ENCODE peak calls at places on chromosome 14, in eight cellular contexts. One of them, this sample, is unnamed.

GRCh38 chr14:36654185-36655053 is 7.2 kb upstream of the PAX9 start:
- DNase-seq in SHP77: no peak
- DNase-seq in AG09309: no peak
- DNase-seq in COR-L47: no peak
- DNase-seq in stimulated activated effector memory CD8-positive, alpha-beta T cell treated with anti-CD3 and anti-CD28 coated beads, Interleukin-12 subunit alpha, Interleukin-12 subunit beta, amount 100 ng/mL, for 72 hours: no peak
- DNase-seq in NCI-H2081: no peak
- DNase-seq in activated T-helper 2 cell treated with anti-CD3 and anti-CD28 coated beads, Interferon-gamma antibody, Interleukin-2, Interleukin-4, amounts not matched to agents 10 μg/mL and 5 μg/mL and 100 μg/mL, durations not matched to agents 14 hours and 24 hours and 36 hours: no peak
- DNase-seq in activated T-cell treated with anti-CD3 and anti-CD28 coated beads, Interleukin-2, amount 50 U/mL, for 1 hour: no peak
- DNase-seq in this sample: no peak

GRCh38 chr14:61322799-61323290 is 1.5 kb downstream of the PRKCH start:
- DNase-seq in SHP77: no peak
- DNase-seq in AG09309: no peak
- DNase-seq in COR-L47: no peak
- DNase-seq in stimulated activated effector memory CD8-positive, alpha-beta T cell treated with anti-CD3 and anti-CD28 coated beads, Interleukin-12 subunit alpha, Interleukin-12 subunit beta, amount 100 ng/mL, for 72 hours: no peak
- DNase-seq in NCI-H2081: no peak
- DNase-seq in activated T-helper 2 cell treated with anti-CD3 and anti-CD28 coated beads, Interferon-gamma antibody, Interleukin-2, Interleukin-4, amounts not matched to agents 10 μg/mL and 5 μg/mL and 100 μg/mL, durations not matched to agents 14 hours and 24 hours and 36 hours: no peak
- DNase-seq in activated T-cell treated with anti-CD3 and anti-CD28 coated beads, Interleukin-2, amount 50 U/mL, for 1 hour: peak; percentile 64
- DNase-seq in this sample: no peak

GRCh38 chr14:33556382-33557121 is 394.3 kb downstream of the EGLN3 start:
- DNase-seq in SHP77: no peak
- DNase-seq in AG09309: no peak
- DNase-seq in COR-L47: no peak
- DNase-seq in stimulated activated effector memory CD8-positive, alpha-beta T cell treated with anti-CD3 and anti-CD28 coated beads, Interleukin-12 subunit alpha, Interleukin-12 subunit beta, amount 100 ng/mL, for 72 hours: no peak
- DNase-seq in NCI-H2081: no peak
- DNase-seq in activated T-helper 2 cell treated with anti-CD3 and anti-CD28 coated beads, Interferon-gamma antibody, Interleukin-2, Interleukin-4, amounts not matched to agents 10 μg/mL and 5 μg/mL and 100 μg/mL, durations not matched to agents 14 hours and 24 hours and 36 hours: no peak
- DNase-seq in activated T-cell treated with anti-CD3 and anti-CD28 coated beads, Interleukin-2, amount 50 U/mL, for 1 hour: no peak
- DNase-seq in this sample: no peak

GRCh38 chr14:50397461-50398196 is 948 bp upstream of the CDKL1 start:
- DNase-seq in SHP77: peak; percentile 66
- DNase-seq in AG09309: no peak
- DNase-seq in COR-L47: no peak
- DNase-seq in stimulated activated effector memory CD8-positive, alpha-beta T cell treated with anti-CD3 and anti-CD28 coated beads, Interleukin-12 subunit alpha, Interleukin-12 subunit beta, amount 100 ng/mL, for 72 hours: no peak
- DNase-seq in NCI-H2081: no peak
- DNase-seq in activated T-helper 2 cell treated with anti-CD3 and anti-CD28 coated beads, Interferon-gamma antibody, Interleukin-2, Interleukin-4, amounts not matched to agents 10 μg/mL and 5 μg/mL and 100 μg/mL, durations not matched to agents 14 hours and 24 hours and 36 hours: no peak
- DNase-seq in activated T-cell treated with anti-CD3 and anti-CD28 coated beads, Interleukin-2, amount 50 U/mL, for 1 hour: no peak
- DNase-seq in this sample: peak; percentile 40

GRCh38 chr14:93939304-93940229 is 12.4 kb downstream of the FAM181A start:
- DNase-seq in SHP77: peak; percentile 41
- DNase-seq in AG09309: no peak
- DNase-seq in COR-L47: peak; percentile 81
- DNase-seq in stimulated activated effector memory CD8-positive, alpha-beta T cell treated with anti-CD3 and anti-CD28 coated beads, Interleukin-12 subunit alpha, Interleukin-12 subunit beta, amount 100 ng/mL, for 72 hours: peak; percentile 99
- DNase-seq in NCI-H2081: peak; percentile 52
- DNase-seq in activated T-helper 2 cell treated with anti-CD3 and anti-CD28 coated beads, Interferon-gamma antibody, Interleukin-2, Interleukin-4, amounts not matched to agents 10 μg/mL and 5 μg/mL and 100 μg/mL, durations not matched to agents 14 hours and 24 hours and 36 hours: peak; percentile 86
- DNase-seq in activated T-cell treated with anti-CD3 and anti-CD28 coated beads, Interleukin-2, amount 50 U/mL, for 1 hour: peak; percentile 97
- DNase-seq in this sample: peak; percentile 55

GRCh38 chr14:91413547-91414474 is 3.8 kb downstream of the CCDC88C start:
- DNase-seq in SHP77: no peak
- DNase-seq in AG09309: no peak
- DNase-seq in COR-L47: peak; percentile 88
- DNase-seq in stimulated activated effector memory CD8-positive, alpha-beta T cell treated with anti-CD3 and anti-CD28 coated beads, Interleukin-12 subunit alpha, Interleukin-12 subunit beta, amount 100 ng/mL, for 72 hours: no peak
- DNase-seq in NCI-H2081: peak; percentile 88
- DNase-seq in activated T-helper 2 cell treated with anti-CD3 and anti-CD28 coated beads, Interferon-gamma antibody, Interleukin-2, Interleukin-4, amounts not matched to agents 10 μg/mL and 5 μg/mL and 100 μg/mL, durations not matched to agents 14 hours and 24 hours and 36 hours: no peak
- DNase-seq in activated T-cell treated with anti-CD3 and anti-CD28 coated beads, Interleukin-2, amount 50 U/mL, for 1 hour: no peak
- DNase-seq in this sample: no peak

GRCh38 chr14:93898731-93899130 is 28.4 kb upstream of the FAM181A start:
- DNase-seq in SHP77: no peak
- DNase-seq in AG09309: no peak
- DNase-seq in COR-L47: no peak
- DNase-seq in stimulated activated effector memory CD8-positive, alpha-beta T cell treated with anti-CD3 and anti-CD28 coated beads, Interleukin-12 subunit alpha, Interleukin-12 subunit beta, amount 100 ng/mL, for 72 hours: no peak
- DNase-seq in NCI-H2081: no peak
- DNase-seq in activated T-helper 2 cell treated with anti-CD3 and anti-CD28 coated beads, Interferon-gamma antibody, Interleukin-2, Interleukin-4, amounts not matched to agents 10 μg/mL and 5 μg/mL and 100 μg/mL, durations not matched to agents 14 hours and 24 hours and 36 hours: no peak
- DNase-seq in activated T-cell treated with anti-CD3 and anti-CD28 coated beads, Interleukin-2, amount 50 U/mL, for 1 hour: no peak
- DNase-seq in this sample: no peak

GRCh38 chr14:82710257-82710841 is 1176.7 kb upstream of the SEL1L start:
- DNase-seq in SHP77: peak; percentile 53
- DNase-seq in AG09309: no peak
- DNase-seq in COR-L47: peak; percentile 35
- DNase-seq in stimulated activated effector memory CD8-positive, alpha-beta T cell treated with anti-CD3 and anti-CD28 coated beads, Interleukin-12 subunit alpha, Interleukin-12 subunit beta, amount 100 ng/mL, for 72 hours: no peak
- DNase-seq in NCI-H2081: peak; percentile 65
- DNase-seq in activated T-helper 2 cell treated with anti-CD3 and anti-CD28 coated beads, Interferon-gamma antibody, Interleukin-2, Interleukin-4, amounts not matched to agents 10 μg/mL and 5 μg/mL and 100 μg/mL, durations not matched to agents 14 hours and 24 hours and 36 hours: peak; percentile 8
- DNase-seq in activated T-cell treated with anti-CD3 and anti-CD28 coated beads, Interleukin-2, amount 50 U/mL, for 1 hour: no peak
- DNase-seq in this sample: peak; percentile 25

GRCh38 chr14:96267916-96268315 is 11.9 kb downstream of the BDKRB1 start:
- DNase-seq in SHP77: no peak
- DNase-seq in AG09309: no peak
- DNase-seq in COR-L47: no peak
- DNase-seq in stimulated activated effector memory CD8-positive, alpha-beta T cell treated with anti-CD3 and anti-CD28 coated beads, Interleukin-12 subunit alpha, Interleukin-12 subunit beta, amount 100 ng/mL, for 72 hours: no peak
- DNase-seq in NCI-H2081: no peak
- DNase-seq in activated T-helper 2 cell treated with anti-CD3 and anti-CD28 coated beads, Interferon-gamma antibody, Interleukin-2, Interleukin-4, amounts not matched to agents 10 μg/mL and 5 μg/mL and 100 μg/mL, durations not matched to agents 14 hours and 24 hours and 36 hours: no peak
- DNase-seq in activated T-cell treated with anti-CD3 and anti-CD28 coated beads, Interleukin-2, amount 50 U/mL, for 1 hour: no peak
- DNase-seq in this sample: no peak

GRCh38 chr14:80388980-80389711 is 177.8 kb upstream of the DIO2 start:
- DNase-seq in SHP77: no peak
- DNase-seq in AG09309: peak; percentile 84
- DNase-seq in COR-L47: no peak
- DNase-seq in stimulated activated effector memory CD8-positive, alpha-beta T cell treated with anti-CD3 and anti-CD28 coated beads, Interleukin-12 subunit alpha, Interleukin-12 subunit beta, amount 100 ng/mL, for 72 hours: no peak
- DNase-seq in NCI-H2081: no peak
- DNase-seq in activated T-helper 2 cell treated with anti-CD3 and anti-CD28 coated beads, Interferon-gamma antibody, Interleukin-2, Interleukin-4, amounts not matched to agents 10 μg/mL and 5 μg/mL and 100 μg/mL, durations not matched to agents 14 hours and 24 hours and 36 hours: no peak
- DNase-seq in activated T-cell treated with anti-CD3 and anti-CD28 coated beads, Interleukin-2, amount 50 U/mL, for 1 hour: no peak
- DNase-seq in this sample: no peak

GRCh38 chr14:56004807-56005579 is 113.2 kb upstream of the PELI2 start:
- DNase-seq in SHP77: no peak
- DNase-seq in AG09309: peak; percentile 67
- DNase-seq in COR-L47: no peak
- DNase-seq in stimulated activated effector memory CD8-positive, alpha-beta T cell treated with anti-CD3 and anti-CD28 coated beads, Interleukin-12 subunit alpha, Interleukin-12 subunit beta, amount 100 ng/mL, for 72 hours: peak; percentile 15
- DNase-seq in NCI-H2081: no peak
- DNase-seq in activated T-helper 2 cell treated with anti-CD3 and anti-CD28 coated beads, Interferon-gamma antibody, Interleukin-2, Interleukin-4, amounts not matched to agents 10 μg/mL and 5 μg/mL and 100 μg/mL, durations not matched to agents 14 hours and 24 hours and 36 hours: peak; percentile 20
- DNase-seq in activated T-cell treated with anti-CD3 and anti-CD28 coated beads, Interleukin-2, amount 50 U/mL, for 1 hour: no peak
- DNase-seq in this sample: peak; percentile 31

GRCh38 chr14:55356913-55357312 is 54.7 kb downstream of the ATG14 start:
- DNase-seq in SHP77: peak; percentile 77
- DNase-seq in AG09309: no peak
- DNase-seq in COR-L47: no peak
- DNase-seq in stimulated activated effector memory CD8-positive, alpha-beta T cell treated with anti-CD3 and anti-CD28 coated beads, Interleukin-12 subunit alpha, Interleukin-12 subunit beta, amount 100 ng/mL, for 72 hours: no peak
- DNase-seq in NCI-H2081: no peak
- DNase-seq in activated T-helper 2 cell treated with anti-CD3 and anti-CD28 coated beads, Interferon-gamma antibody, Interleukin-2, Interleukin-4, amounts not matched to agents 10 μg/mL and 5 μg/mL and 100 μg/mL, durations not matched to agents 14 hours and 24 hours and 36 hours: no peak
- DNase-seq in activated T-cell treated with anti-CD3 and anti-CD28 coated beads, Interleukin-2, amount 50 U/mL, for 1 hour: no peak
- DNase-seq in this sample: no peak

GRCh38 chr14:23406244-23406643 is 1.8 kb downstream of the MYH6 start:
- DNase-seq in SHP77: no peak
- DNase-seq in AG09309: no peak
- DNase-seq in COR-L47: no peak
- DNase-seq in stimulated activated effector memory CD8-positive, alpha-beta T cell treated with anti-CD3 and anti-CD28 coated beads, Interleukin-12 subunit alpha, Interleukin-12 subunit beta, amount 100 ng/mL, for 72 hours: no peak
- DNase-seq in NCI-H2081: no peak
- DNase-seq in activated T-helper 2 cell treated with anti-CD3 and anti-CD28 coated beads, Interferon-gamma antibody, Interleukin-2, Interleukin-4, amounts not matched to agents 10 μg/mL and 5 μg/mL and 100 μg/mL, durations not matched to agents 14 hours and 24 hours and 36 hours: no peak
- DNase-seq in activated T-cell treated with anti-CD3 and anti-CD28 coated beads, Interleukin-2, amount 50 U/mL, for 1 hour: no peak
- DNase-seq in this sample: no peak

GRCh38 chr14:67428501-67429031 is 16.6 kb upstream of the PLEK2 start:
- DNase-seq in SHP77: no peak
- DNase-seq in AG09309: peak; percentile 27
- DNase-seq in COR-L47: no peak
- DNase-seq in stimulated activated effector memory CD8-positive, alpha-beta T cell treated with anti-CD3 and anti-CD28 coated beads, Interleukin-12 subunit alpha, Interleukin-12 subunit beta, amount 100 ng/mL, for 72 hours: no peak
- DNase-seq in NCI-H2081: no peak
- DNase-seq in activated T-helper 2 cell treated with anti-CD3 and anti-CD28 coated beads, Interferon-gamma antibody, Interleukin-2, Interleukin-4, amounts not matched to agents 10 μg/mL and 5 μg/mL and 100 μg/mL, durations not matched to agents 14 hours and 24 hours and 36 hours: no peak
- DNase-seq in activated T-cell treated with anti-CD3 and anti-CD28 coated beads, Interleukin-2, amount 50 U/mL, for 1 hour: no peak
- DNase-seq in this sample: no peak

GRCh38 chr14:75147423-75148071 is 20.7 kb upstream of the NEK9 start:
- DNase-seq in SHP77: no peak
- DNase-seq in AG09309: peak; percentile 61
- DNase-seq in COR-L47: no peak
- DNase-seq in stimulated activated effector memory CD8-positive, alpha-beta T cell treated with anti-CD3 and anti-CD28 coated beads, Interleukin-12 subunit alpha, Interleukin-12 subunit beta, amount 100 ng/mL, for 72 hours: no peak
- DNase-seq in NCI-H2081: no peak
- DNase-seq in activated T-helper 2 cell treated with anti-CD3 and anti-CD28 coated beads, Interferon-gamma antibody, Interleukin-2, Interleukin-4, amounts not matched to agents 10 μg/mL and 5 μg/mL and 100 μg/mL, durations not matched to agents 14 hours and 24 hours and 36 hours: no peak
- DNase-seq in activated T-cell treated with anti-CD3 and anti-CD28 coated beads, Interleukin-2, amount 50 U/mL, for 1 hour: no peak
- DNase-seq in this sample: peak; percentile 100

GRCh38 chr14:70203686-70204085 is 14.9 kb upstream of the SLC8A3 start:
- DNase-seq in SHP77: no peak
- DNase-seq in AG09309: no peak
- DNase-seq in COR-L47: no peak
- DNase-seq in stimulated activated effector memory CD8-positive, alpha-beta T cell treated with anti-CD3 and anti-CD28 coated beads, Interleukin-12 subunit alpha, Interleukin-12 subunit beta, amount 100 ng/mL, for 72 hours: no peak
- DNase-seq in NCI-H2081: no peak
- DNase-seq in activated T-helper 2 cell treated with anti-CD3 and anti-CD28 coated beads, Interferon-gamma antibody, Interleukin-2, Interleukin-4, amounts not matched to agents 10 μg/mL and 5 μg/mL and 100 μg/mL, durations not matched to agents 14 hours and 24 hours and 36 hours: no peak
- DNase-seq in activated T-cell treated with anti-CD3 and anti-CD28 coated beads, Interleukin-2, amount 50 U/mL, for 1 hour: no peak
- DNase-seq in this sample: no peak

GRCh38 chr14:70884595-70885342 is 22.5 kb upstream of the PCNX1 start:
- DNase-seq in SHP77: no peak
- DNase-seq in AG09309: no peak
- DNase-seq in COR-L47: no peak
- DNase-seq in stimulated activated effector memory CD8-positive, alpha-beta T cell treated with anti-CD3 and anti-CD28 coated beads, Interleukin-12 subunit alpha, Interleukin-12 subunit beta, amount 100 ng/mL, for 72 hours: no peak
- DNase-seq in NCI-H2081: no peak
- DNase-seq in activated T-helper 2 cell treated with anti-CD3 and anti-CD28 coated beads, Interferon-gamma antibody, Interleukin-2, Interleukin-4, amounts not matched to agents 10 μg/mL and 5 μg/mL and 100 μg/mL, durations not matched to agents 14 hours and 24 hours and 36 hours: no peak
- DNase-seq in activated T-cell treated with anti-CD3 and anti-CD28 coated beads, Interleukin-2, amount 50 U/mL, for 1 hour: no peak
- DNase-seq in this sample: no peak

GRCh38 chr14:56807586-56808168 is 2.6 kb downstream of the OTX2 start:
- DNase-seq in SHP77: no peak
- DNase-seq in AG09309: no peak
- DNase-seq in COR-L47: no peak
- DNase-seq in stimulated activated effector memory CD8-positive, alpha-beta T cell treated with anti-CD3 and anti-CD28 coated beads, Interleukin-12 subunit alpha, Interleukin-12 subunit beta, amount 100 ng/mL, for 72 hours: no peak
- DNase-seq in NCI-H2081: no peak
- DNase-seq in activated T-helper 2 cell treated with anti-CD3 and anti-CD28 coated beads, Interferon-gamma antibody, Interleukin-2, Interleukin-4, amounts not matched to agents 10 μg/mL and 5 μg/mL and 100 μg/mL, durations not matched to agents 14 hours and 24 hours and 36 hours: no peak
- DNase-seq in activated T-cell treated with anti-CD3 and anti-CD28 coated beads, Interleukin-2, amount 50 U/mL, for 1 hour: no peak
- DNase-seq in this sample: no peak

GRCh38 chr14:90871605-90872233 is 55.5 kb upstream of the TTC7B start:
- DNase-seq in SHP77: no peak
- DNase-seq in AG09309: peak; percentile 13
- DNase-seq in COR-L47: no peak
- DNase-seq in stimulated activated effector memory CD8-positive, alpha-beta T cell treated with anti-CD3 and anti-CD28 coated beads, Interleukin-12 subunit alpha, Interleukin-12 subunit beta, amount 100 ng/mL, for 72 hours: no peak
- DNase-seq in NCI-H2081: no peak
- DNase-seq in activated T-helper 2 cell treated with anti-CD3 and anti-CD28 coated beads, Interferon-gamma antibody, Interleukin-2, Interleukin-4, amounts not matched to agents 10 μg/mL and 5 μg/mL and 100 μg/mL, durations not matched to agents 14 hours and 24 hours and 36 hours: no peak
- DNase-seq in activated T-cell treated with anti-CD3 and anti-CD28 coated beads, Interleukin-2, amount 50 U/mL, for 1 hour: no peak
- DNase-seq in this sample: no peak

GRCh38 chr14:72755766-72756165 is 138.1 kb downstream of the DPF3 start:
- DNase-seq in SHP77: no peak
- DNase-seq in AG09309: no peak
- DNase-seq in COR-L47: no peak
- DNase-seq in stimulated activated effector memory CD8-positive, alpha-beta T cell treated with anti-CD3 and anti-CD28 coated beads, Interleukin-12 subunit alpha, Interleukin-12 subunit beta, amount 100 ng/mL, for 72 hours: no peak
- DNase-seq in NCI-H2081: no peak
- DNase-seq in activated T-helper 2 cell treated with anti-CD3 and anti-CD28 coated beads, Interferon-gamma antibody, Interleukin-2, Interleukin-4, amounts not matched to agents 10 μg/mL and 5 μg/mL and 100 μg/mL, durations not matched to agents 14 hours and 24 hours and 36 hours: no peak
- DNase-seq in activated T-cell treated with anti-CD3 and anti-CD28 coated beads, Interleukin-2, amount 50 U/mL, for 1 hour: no peak
- DNase-seq in this sample: no peak

GRCh38 chr14:103870891-103871595 is 23.7 kb upstream of the PPP1R13B start:
- DNase-seq in SHP77: no peak
- DNase-seq in AG09309: no peak
- DNase-seq in COR-L47: no peak
- DNase-seq in stimulated activated effector memory CD8-positive, alpha-beta T cell treated with anti-CD3 and anti-CD28 coated beads, Interleukin-12 subunit alpha, Interleukin-12 subunit beta, amount 100 ng/mL, for 72 hours: no peak
- DNase-seq in NCI-H2081: no peak
- DNase-seq in activated T-helper 2 cell treated with anti-CD3 and anti-CD28 coated beads, Interferon-gamma antibody, Interleukin-2, Interleukin-4, amounts not matched to agents 10 μg/mL and 5 μg/mL and 100 μg/mL, durations not matched to agents 14 hours and 24 hours and 36 hours: no peak
- DNase-seq in activated T-cell treated with anti-CD3 and anti-CD28 coated beads, Interleukin-2, amount 50 U/mL, for 1 hour: no peak
- DNase-seq in this sample: no peak

GRCh38 chr14:101770183-101770582 is 8.7 kb downstream of the PPP2R5C start:
- DNase-seq in SHP77: no peak
- DNase-seq in AG09309: no peak
- DNase-seq in COR-L47: no peak
- DNase-seq in stimulated activated effector memory CD8-positive, alpha-beta T cell treated with anti-CD3 and anti-CD28 coated beads, Interleukin-12 subunit alpha, Interleukin-12 subunit beta, amount 100 ng/mL, for 72 hours: no peak
- DNase-seq in NCI-H2081: no peak
- DNase-seq in activated T-helper 2 cell treated with anti-CD3 and anti-CD28 coated beads, Interferon-gamma antibody, Interleukin-2, Interleukin-4, amounts not matched to agents 10 μg/mL and 5 μg/mL and 100 μg/mL, durations not matched to agents 14 hours and 24 hours and 36 hours: no peak
- DNase-seq in activated T-cell treated with anti-CD3 and anti-CD28 coated beads, Interleukin-2, amount 50 U/mL, for 1 hour: no peak
- DNase-seq in this sample: no peak

GRCh38 chr14:102394717-102395378 is 32.1 kb downstream of the TECPR2 start:
- DNase-seq in SHP77: no peak
- DNase-seq in AG09309: no peak
- DNase-seq in COR-L47: no peak
- DNase-seq in stimulated activated effector memory CD8-positive, alpha-beta T cell treated with anti-CD3 and anti-CD28 coated beads, Interleukin-12 subunit alpha, Interleukin-12 subunit beta, amount 100 ng/mL, for 72 hours: no peak
- DNase-seq in NCI-H2081: no peak
- DNase-seq in activated T-helper 2 cell treated with anti-CD3 and anti-CD28 coated beads, Interferon-gamma antibody, Interleukin-2, Interleukin-4, amounts not matched to agents 10 μg/mL and 5 μg/mL and 100 μg/mL, durations not matched to agents 14 hours and 24 hours and 36 hours: no peak
- DNase-seq in activated T-cell treated with anti-CD3 and anti-CD28 coated beads, Interleukin-2, amount 50 U/mL, for 1 hour: no peak
- DNase-seq in this sample: no peak

GRCh38 chr14:76456891-76457586 is 81.1 kb downstream of the ESRRB start:
- DNase-seq in SHP77: no peak
- DNase-seq in AG09309: no peak
- DNase-seq in COR-L47: no peak
- DNase-seq in stimulated activated effector memory CD8-positive, alpha-beta T cell treated with anti-CD3 and anti-CD28 coated beads, Interleukin-12 subunit alpha, Interleukin-12 subunit beta, amount 100 ng/mL, for 72 hours: no peak
- DNase-seq in NCI-H2081: no peak
- DNase-seq in activated T-helper 2 cell treated with anti-CD3 and anti-CD28 coated beads, Interferon-gamma antibody, Interleukin-2, Interleukin-4, amounts not matched to agents 10 μg/mL and 5 μg/mL and 100 μg/mL, durations not matched to agents 14 hours and 24 hours and 36 hours: no peak
- DNase-seq in activated T-cell treated with anti-CD3 and anti-CD28 coated beads, Interleukin-2, amount 50 U/mL, for 1 hour: no peak
- DNase-seq in this sample: no peak

GRCh38 chr14:23542261-23542660 is 9.3 kb downstream of the ZFHX2 start:
- DNase-seq in SHP77: no peak
- DNase-seq in AG09309: no peak
- DNase-seq in COR-L47: no peak
- DNase-seq in stimulated activated effector memory CD8-positive, alpha-beta T cell treated with anti-CD3 and anti-CD28 coated beads, Interleukin-12 subunit alpha, Interleukin-12 subunit beta, amount 100 ng/mL, for 72 hours: no peak
- DNase-seq in NCI-H2081: no peak
- DNase-seq in activated T-helper 2 cell treated with anti-CD3 and anti-CD28 coated beads, Interferon-gamma antibody, Interleukin-2, Interleukin-4, amounts not matched to agents 10 μg/mL and 5 μg/mL and 100 μg/mL, durations not matched to agents 14 hours and 24 hours and 36 hours: no peak
- DNase-seq in activated T-cell treated with anti-CD3 and anti-CD28 coated beads, Interleukin-2, amount 50 U/mL, for 1 hour: no peak
- DNase-seq in this sample: no peak